ENCODE peak calls at places on chromosome 17, in seven cellular contexts. One of them, this sample, is unnamed.

GRCh38 chr17:34913001-34913400 is 48.3 kb downstream of the CCT6B start:
- DNase-seq in H54: no peak
- DNase-seq in stimulated activated CD8-positive, alpha-beta memory T cell treated with anti-CD3 and anti-CD28 coated beads, Interleukin-4, amount 100 ng/mL, for 24 hours: no peak
- DNase-seq in hypothalamus: no peak
- DNase-seq in germinal center: no peak
- DNase-seq in mucosa of descending colon: no peak
- DNase-seq in retina: no peak
- DNase-seq in this sample: no peak

GRCh38 chr17:65953316-65954147 is 238.4 kb downstream of the CEP112 start:
- DNase-seq in stimulated activated CD8-positive, alpha-beta memory T cell treated with anti-CD3 and anti-CD28 coated beads, Interleukin-4, amount 100 ng/mL, for 24 hours: no peak
- DNase-seq in mucosa of descending colon: no peak
- DNase-seq in H54: no peak
- DNase-seq in hypothalamus: no peak
- DNase-seq in retina: no peak
- DNase-seq in germinal center: no peak
- DNase-seq in this sample: no peak

GRCh38 chr17:57106107-57106835 is 21.2 kb downstream of the AKAP1 start:
- DNase-seq in hypothalamus: no peak
- DNase-seq in stimulated activated CD8-positive, alpha-beta memory T cell treated with anti-CD3 and anti-CD28 coated beads, Interleukin-4, amount 100 ng/mL, for 24 hours: no peak
- DNase-seq in germinal center: no peak
- DNase-seq in mucosa of descending colon: peak
- DNase-seq in H54: no peak
- DNase-seq in retina: no peak
- DNase-seq in this sample: no peak

GRCh38 chr17:4444782-4445473 is 11.2 kb downstream of the SPNS3 start:
- DNase-seq in retina: no peak
- DNase-seq in hypothalamus: peak
- DNase-seq in mucosa of descending colon: peak
- DNase-seq in germinal center: no peak
- DNase-seq in stimulated activated CD8-positive, alpha-beta memory T cell treated with anti-CD3 and anti-CD28 coated beads, Interleukin-4, amount 100 ng/mL, for 24 hours: no peak
- DNase-seq in H54: peak
- DNase-seq in this sample: peak

GRCh38 chr17:78512976-78513375 is 64.2 kb downstream of the DNAH17 start:
- DNase-seq in H54: no peak
- DNase-seq in mucosa of descending colon: no peak
- DNase-seq in stimulated activated CD8-positive, alpha-beta memory T cell treated with anti-CD3 and anti-CD28 coated beads, Interleukin-4, amount 100 ng/mL, for 24 hours: no peak
- DNase-seq in hypothalamus: no peak
- DNase-seq in germinal center: no peak
- DNase-seq in retina: no peak
- DNase-seq in this sample: no peak

GRCh38 chr17:27810211-27810901 is 10.0 kb upstream of the NOS2 start:
- DNase-seq in stimulated activated CD8-positive, alpha-beta memory T cell treated with anti-CD3 and anti-CD28 coated beads, Interleukin-4, amount 100 ng/mL, for 24 hours: no peak
- DNase-seq in mucosa of descending colon: no peak
- DNase-seq in hypothalamus: no peak
- DNase-seq in germinal center: no peak
- DNase-seq in H54: no peak
- DNase-seq in retina: no peak
- DNase-seq in this sample: no peak

GRCh38 chr17:71276071-71276470 is 844.7 kb upstream of the SOX9 start:
- DNase-seq in stimulated activated CD8-positive, alpha-beta memory T cell treated with anti-CD3 and anti-CD28 coated beads, Interleukin-4, amount 100 ng/mL, for 24 hours: no peak
- DNase-seq in hypothalamus: no peak
- DNase-seq in retina: no peak
- DNase-seq in mucosa of descending colon: no peak
- DNase-seq in H54: no peak
- DNase-seq in germinal center: no peak
- DNase-seq in this sample: no peak

GRCh38 chr17:79255471-79255870 is 180.8 kb downstream of the ENGASE start:
- DNase-seq in retina: no peak
- DNase-seq in stimulated activated CD8-positive, alpha-beta memory T cell treated with anti-CD3 and anti-CD28 coated beads, Interleukin-4, amount 100 ng/mL, for 24 hours: no peak
- DNase-seq in mucosa of descending colon: no peak
- DNase-seq in H54: peak
- DNase-seq in germinal center: no peak
- DNase-seq in hypothalamus: no peak
- DNase-seq in this sample: no peak

GRCh38 chr17:79033741-79034501 is 10.0 kb downstream of the C1QTNF1 start:
- DNase-seq in H54: no peak
- DNase-seq in retina: peak
- DNase-seq in stimulated activated CD8-positive, alpha-beta memory T cell treated with anti-CD3 and anti-CD28 coated beads, Interleukin-4, amount 100 ng/mL, for 24 hours: no peak
- DNase-seq in mucosa of descending colon: no peak
- DNase-seq in germinal center: no peak
- DNase-seq in hypothalamus: peak
- DNase-seq in this sample: no peak

GRCh38 chr17:45353047-45353446 is 36.2 kb upstream of the MAP3K14 start:
- DNase-seq in hypothalamus: no peak
- DNase-seq in mucosa of descending colon: no peak
- DNase-seq in stimulated activated CD8-positive, alpha-beta memory T cell treated with anti-CD3 and anti-CD28 coated beads, Interleukin-4, amount 100 ng/mL, for 24 hours: peak
- DNase-seq in H54: no peak
- DNase-seq in retina: no peak
- DNase-seq in germinal center: no peak
- DNase-seq in this sample: no peak

GRCh38 chr17:5485270-5486205 is at the start of gene DERL2:
- DNase-seq in hypothalamus: no peak
- DNase-seq in H54: peak
- DNase-seq in germinal center: peak
- DNase-seq in stimulated activated CD8-positive, alpha-beta memory T cell treated with anti-CD3 and anti-CD28 coated beads, Interleukin-4, amount 100 ng/mL, for 24 hours: no peak
- DNase-seq in retina: no peak
- DNase-seq in mucosa of descending colon: no peak
- DNase-seq in this sample: no peak

GRCh38 chr17:4998027-4998665 is 396 bp downstream of the KIF1C start:
- DNase-seq in stimulated activated CD8-positive, alpha-beta memory T cell treated with anti-CD3 and anti-CD28 coated beads, Interleukin-4, amount 100 ng/mL, for 24 hours: no peak
- DNase-seq in hypothalamus: peak
- DNase-seq in retina: peak
- DNase-seq in germinal center: no peak
- DNase-seq in H54: peak
- DNase-seq in mucosa of descending colon: peak
- DNase-seq in this sample: no peak

GRCh38 chr17:75843577-75844529 is at the start of gene UNC13D:
- DNase-seq in stimulated activated CD8-positive, alpha-beta memory T cell treated with anti-CD3 and anti-CD28 coated beads, Interleukin-4, amount 100 ng/mL, for 24 hours: peak
- DNase-seq in hypothalamus: no peak
- DNase-seq in mucosa of descending colon: peak
- DNase-seq in germinal center: peak
- DNase-seq in H54: no peak
- DNase-seq in retina: peak
- DNase-seq in this sample: peak

GRCh38 chr17:51046527-51047384 is 73.9 kb downstream of the SPAG9 start:
- DNase-seq in retina: peak
- DNase-seq in mucosa of descending colon: peak
- DNase-seq in H54: peak
- DNase-seq in hypothalamus: peak
- DNase-seq in stimulated activated CD8-positive, alpha-beta memory T cell treated with anti-CD3 and anti-CD28 coated beads, Interleukin-4, amount 100 ng/mL, for 24 hours: no peak
- DNase-seq in germinal center: no peak
- DNase-seq in this sample: peak

GRCh38 chr17:38418693-38419507 is 9.4 kb upstream of the ARHGAP23 start:
- DNase-seq in retina: peak
- DNase-seq in hypothalamus: no peak
- DNase-seq in stimulated activated CD8-positive, alpha-beta memory T cell treated with anti-CD3 and anti-CD28 coated beads, Interleukin-4, amount 100 ng/mL, for 24 hours: no peak
- DNase-seq in H54: no peak
- DNase-seq in mucosa of descending colon: no peak
- DNase-seq in germinal center: no peak
- DNase-seq in this sample: no peak

GRCh38 chr17:549197-550040 is 165.2 kb downstream of the VPS53 start:
- DNase-seq in stimulated activated CD8-positive, alpha-beta memory T cell treated with anti-CD3 and anti-CD28 coated beads, Interleukin-4, amount 100 ng/mL, for 24 hours: no peak
- DNase-seq in hypothalamus: no peak
- DNase-seq in H54: peak
- DNase-seq in mucosa of descending colon: peak
- DNase-seq in germinal center: no peak
- DNase-seq in retina: no peak
- DNase-seq in this sample: no peak

GRCh38 chr17:34386343-34386924 is 23.4 kb upstream of the CCL1 start:
- DNase-seq in hypothalamus: no peak
- DNase-seq in retina: no peak
- DNase-seq in germinal center: no peak
- DNase-seq in stimulated activated CD8-positive, alpha-beta memory T cell treated with anti-CD3 and anti-CD28 coated beads, Interleukin-4, amount 100 ng/mL, for 24 hours: no peak
- DNase-seq in mucosa of descending colon: no peak
- DNase-seq in H54: no peak
- DNase-seq in this sample: no peak

GRCh38 chr17:48997103-48997826 is at the start of gene IGF2BP1:
- DNase-seq in hypothalamus: no peak
- DNase-seq in stimulated activated CD8-positive, alpha-beta memory T cell treated with anti-CD3 and anti-CD28 coated beads, Interleukin-4, amount 100 ng/mL, for 24 hours: no peak
- DNase-seq in H54: no peak
- DNase-seq in mucosa of descending colon: no peak
- DNase-seq in germinal center: peak
- DNase-seq in retina: peak
- DNase-seq in this sample: no peak

GRCh38 chr17:49318438-49318965 is 43.5 kb downstream of the ZNF652 start:
- DNase-seq in H54: no peak
- DNase-seq in stimulated activated CD8-positive, alpha-beta memory T cell treated with anti-CD3 and anti-CD28 coated beads, Interleukin-4, amount 100 ng/mL, for 24 hours: no peak
- DNase-seq in retina: no peak
- DNase-seq in germinal center: no peak
- DNase-seq in mucosa of descending colon: no peak
- DNase-seq in hypothalamus: no peak
- DNase-seq in this sample: no peak

GRCh38 chr17:48868916-48869500 is 23.6 kb upstream of the ATP5MC1 start:
- DNase-seq in germinal center: no peak
- DNase-seq in stimulated activated CD8-positive, alpha-beta memory T cell treated with anti-CD3 and anti-CD28 coated beads, Interleukin-4, amount 100 ng/mL, for 24 hours: no peak
- DNase-seq in mucosa of descending colon: no peak
- DNase-seq in hypothalamus: no peak
- DNase-seq in H54: no peak
- DNase-seq in retina: no peak
- DNase-seq in this sample: no peak

GRCh38 chr17:80724723-80725388 is 180.2 kb downstream of the RPTOR start:
- DNase-seq in stimulated activated CD8-positive, alpha-beta memory T cell treated with anti-CD3 and anti-CD28 coated beads, Interleukin-4, amount 100 ng/mL, for 24 hours: no peak
- DNase-seq in retina: no peak
- DNase-seq in mucosa of descending colon: no peak
- DNase-seq in H54: peak
- DNase-seq in hypothalamus: no peak
- DNase-seq in germinal center: no peak
- DNase-seq in this sample: peak

GRCh38 chr17:62051053-62051452 is 14.0 kb downstream of the MED13 start:
- DNase-seq in H54: no peak
- DNase-seq in stimulated activated CD8-positive, alpha-beta memory T cell treated with anti-CD3 and anti-CD28 coated beads, Interleukin-4, amount 100 ng/mL, for 24 hours: no peak
- DNase-seq in germinal center: no peak
- DNase-seq in retina: no peak
- DNase-seq in mucosa of descending colon: no peak
- DNase-seq in hypothalamus: no peak
- DNase-seq in this sample: no peak

GRCh38 chr17:74249966-74250365 is 24.1 kb upstream of the DNAI2 start:
- DNase-seq in germinal center: no peak
- DNase-seq in H54: no peak
- DNase-seq in mucosa of descending colon: no peak
- DNase-seq in hypothalamus: peak
- DNase-seq in stimulated activated CD8-positive, alpha-beta memory T cell treated with anti-CD3 and anti-CD28 coated beads, Interleukin-4, amount 100 ng/mL, for 24 hours: no peak
- DNase-seq in retina: peak
- DNase-seq in this sample: no peak

GRCh38 chr17:79438045-79438444 is 172.8 kb downstream of the RBFOX3 start:
- DNase-seq in hypothalamus: no peak
- DNase-seq in H54: no peak
- DNase-seq in mucosa of descending colon: no peak
- DNase-seq in germinal center: no peak
- DNase-seq in stimulated activated CD8-positive, alpha-beta memory T cell treated with anti-CD3 and anti-CD28 coated beads, Interleukin-4, amount 100 ng/mL, for 24 hours: no peak
- DNase-seq in retina: no peak
- DNase-seq in this sample: no peak

GRCh38 chr17:79633937-79634813 is 23.3 kb upstream of the RBFOX3 start:
- DNase-seq in retina: no peak
- DNase-seq in stimulated activated CD8-positive, alpha-beta memory T cell treated with anti-CD3 and anti-CD28 coated beads, Interleukin-4, amount 100 ng/mL, for 24 hours: no peak
- DNase-seq in hypothalamus: no peak
- DNase-seq in germinal center: no peak
- DNase-seq in H54: no peak
- DNase-seq in mucosa of descending colon: no peak
- DNase-seq in this sample: no peak

GRCh38 chr17:73334771-73335513 is 23.1 kb upstream of the CDC42EP4 start:
- DNase-seq in retina: no peak
- DNase-seq in germinal center: no peak
- DNase-seq in hypothalamus: no peak
- DNase-seq in mucosa of descending colon: peak
- DNase-seq in H54: no peak
- DNase-seq in stimulated activated CD8-positive, alpha-beta memory T cell treated with anti-CD3 and anti-CD28 coated beads, Interleukin-4, amount 100 ng/mL, for 24 hours: no peak
- DNase-seq in this sample: no peak

GRCh38 chr17:58321571-58322525 is 6.7 kb downstream of the TSPOAP1 start:
- DNase-seq in mucosa of descending colon: no peak
- DNase-seq in hypothalamus: no peak
- DNase-seq in germinal center: no peak
- DNase-seq in H54: peak
- DNase-seq in stimulated activated CD8-positive, alpha-beta memory T cell treated with anti-CD3 and anti-CD28 coated beads, Interleukin-4, amount 100 ng/mL, for 24 hours: no peak
- DNase-seq in retina: no peak
- DNase-seq in this sample: no peak

GRCh38 chr17:81170727-81171494 is 4.9 kb upstream of the AATK start:
- DNase-seq in hypothalamus: no peak
- DNase-seq in H54: no peak
- DNase-seq in stimulated activated CD8-positive, alpha-beta memory T cell treated with anti-CD3 and anti-CD28 coated beads, Interleukin-4, amount 100 ng/mL, for 24 hours: no peak
- DNase-seq in mucosa of descending colon: no peak
- DNase-seq in germinal center: no peak
- DNase-seq in retina: no peak
- DNase-seq in this sample: no peak